ENCODE peak calls at places on chromosomes 2 and 18, in eight cellular contexts. One of them, this sample, is unnamed.

GRCh38 chr18:48723837-48724236 is 185.0 kb downstream of the CTIF start:
- DNase-seq in natural killer cell treated with Interleukin-12 subunit alpha and Interleukin-12 subunit beta and Interleukin-15 and Interleukin-18, amount 100 ng/mL, for 72 hours: no peak
- DNase-seq in NCI-H1417: no peak
- DNase-seq in lung: no peak
- DNase-seq in T-cell: no peak
- DNase-seq in fibroblast of the aortic adventitia: no peak
- DNase-seq in NCI-H1694: no peak
- DNase-seq in stimulated activated CD4-positive, alpha-beta T cell treated with anti-CD3 and anti-CD28 coated beads, Interleukin-1b, Interleukin-23, amount 100 ng/mL, for 24 hours: no peak
- DNase-seq in this sample: no peak

GRCh38 chr2:238130111-238130695 is 8.3 kb upstream of the KLHL30 start:
- DNase-seq in NCI-H1694: no peak
- DNase-seq in T-cell: no peak
- DNase-seq in stimulated activated CD4-positive, alpha-beta T cell treated with anti-CD3 and anti-CD28 coated beads, Interleukin-1b, Interleukin-23, amount 100 ng/mL, for 24 hours: no peak
- DNase-seq in natural killer cell treated with Interleukin-12 subunit alpha and Interleukin-12 subunit beta and Interleukin-15 and Interleukin-18, amount 100 ng/mL, for 72 hours: peak; percentile 56
- DNase-seq in fibroblast of the aortic adventitia: no peak
- DNase-seq in NCI-H1417: no peak
- DNase-seq in lung: no peak
- DNase-seq in this sample: no peak

GRCh38 chr2:108417254-108417653 is 31.8 kb upstream of the GCC2 start:
- DNase-seq in fibroblast of the aortic adventitia: no peak
- DNase-seq in NCI-H1694: no peak
- DNase-seq in T-cell: no peak
- DNase-seq in stimulated activated CD4-positive, alpha-beta T cell treated with anti-CD3 and anti-CD28 coated beads, Interleukin-1b, Interleukin-23, amount 100 ng/mL, for 24 hours: no peak
- DNase-seq in natural killer cell treated with Interleukin-12 subunit alpha and Interleukin-12 subunit beta and Interleukin-15 and Interleukin-18, amount 100 ng/mL, for 72 hours: no peak
- DNase-seq in lung: no peak
- DNase-seq in NCI-H1417: no peak
- DNase-seq in this sample: no peak

GRCh38 chr2:174597347-174598047 is at the start of gene WIPF1:
- DNase-seq in T-cell: peak; percentile 38
- DNase-seq in natural killer cell treated with Interleukin-12 subunit alpha and Interleukin-12 subunit beta and Interleukin-15 and Interleukin-18, amount 100 ng/mL, for 72 hours: peak; percentile 75
- DNase-seq in NCI-H1694: no peak
- DNase-seq in lung: no peak
- DNase-seq in fibroblast of the aortic adventitia: peak; percentile 86
- DNase-seq in stimulated activated CD4-positive, alpha-beta T cell treated with anti-CD3 and anti-CD28 coated beads, Interleukin-1b, Interleukin-23, amount 100 ng/mL, for 24 hours: no peak
- DNase-seq in NCI-H1417: no peak
- DNase-seq in this sample: no peak

GRCh38 chr18:13264091-13264777 is 45.7 kb downstream of the LDLRAD4 start:
- DNase-seq in NCI-H1694: no peak
- DNase-seq in natural killer cell treated with Interleukin-12 subunit alpha and Interleukin-12 subunit beta and Interleukin-15 and Interleukin-18, amount 100 ng/mL, for 72 hours: no peak
- DNase-seq in stimulated activated CD4-positive, alpha-beta T cell treated with anti-CD3 and anti-CD28 coated beads, Interleukin-1b, Interleukin-23, amount 100 ng/mL, for 24 hours: no peak
- DNase-seq in NCI-H1417: no peak
- DNase-seq in lung: no peak
- DNase-seq in T-cell: no peak
- DNase-seq in fibroblast of the aortic adventitia: peak; percentile 27
- DNase-seq in this sample: no peak

GRCh38 chr2:14634885-14635871 is 2.7 kb downstream of the LRATD1 start:
- DNase-seq in lung: peak; percentile 75
- DNase-seq in NCI-H1694: peak; percentile 60
- DNase-seq in natural killer cell treated with Interleukin-12 subunit alpha and Interleukin-12 subunit beta and Interleukin-15 and Interleukin-18, amount 100 ng/mL, for 72 hours: no peak
- DNase-seq in fibroblast of the aortic adventitia: peak; percentile 45
- DNase-seq in stimulated activated CD4-positive, alpha-beta T cell treated with anti-CD3 and anti-CD28 coated beads, Interleukin-1b, Interleukin-23, amount 100 ng/mL, for 24 hours: no peak
- DNase-seq in T-cell: no peak
- DNase-seq in NCI-H1417: peak; percentile 95
- DNase-seq in this sample: peak; percentile 95

GRCh38 chr2:234981197-234982095 is 29.6 kb downstream of the SH3BP4 start:
- DNase-seq in T-cell: no peak
- DNase-seq in lung: peak; percentile 71
- DNase-seq in NCI-H1417: peak; percentile 3
- DNase-seq in NCI-H1694: no peak
- DNase-seq in fibroblast of the aortic adventitia: peak; percentile 100
- DNase-seq in stimulated activated CD4-positive, alpha-beta T cell treated with anti-CD3 and anti-CD28 coated beads, Interleukin-1b, Interleukin-23, amount 100 ng/mL, for 24 hours: no peak
- DNase-seq in natural killer cell treated with Interleukin-12 subunit alpha and Interleukin-12 subunit beta and Interleukin-15 and Interleukin-18, amount 100 ng/mL, for 72 hours: no peak
- DNase-seq in this sample: no peak

GRCh38 chr2:100821255-100821912 is 1.4 kb downstream of the NPAS2 start:
- DNase-seq in fibroblast of the aortic adventitia: peak; percentile 36
- DNase-seq in T-cell: no peak
- DNase-seq in natural killer cell treated with Interleukin-12 subunit alpha and Interleukin-12 subunit beta and Interleukin-15 and Interleukin-18, amount 100 ng/mL, for 72 hours: no peak
- DNase-seq in NCI-H1417: no peak
- DNase-seq in stimulated activated CD4-positive, alpha-beta T cell treated with anti-CD3 and anti-CD28 coated beads, Interleukin-1b, Interleukin-23, amount 100 ng/mL, for 24 hours: no peak
- DNase-seq in lung: no peak
- DNase-seq in NCI-H1694: no peak
- DNase-seq in this sample: no peak

GRCh38 chr2:10075101-10075500 is 5.1 kb downstream of the CYS1 start:
- DNase-seq in lung: no peak
- DNase-seq in fibroblast of the aortic adventitia: no peak
- DNase-seq in T-cell: no peak
- DNase-seq in NCI-H1417: no peak
- DNase-seq in NCI-H1694: no peak
- DNase-seq in stimulated activated CD4-positive, alpha-beta T cell treated with anti-CD3 and anti-CD28 coated beads, Interleukin-1b, Interleukin-23, amount 100 ng/mL, for 24 hours: no peak
- DNase-seq in natural killer cell treated with Interleukin-12 subunit alpha and Interleukin-12 subunit beta and Interleukin-15 and Interleukin-18, amount 100 ng/mL, for 72 hours: no peak
- DNase-seq in this sample: no peak

GRCh38 chr2:24576617-24577016 is 85.6 kb downstream of the NCOA1 start:
- DNase-seq in NCI-H1694: no peak
- DNase-seq in NCI-H1417: no peak
- DNase-seq in natural killer cell treated with Interleukin-12 subunit alpha and Interleukin-12 subunit beta and Interleukin-15 and Interleukin-18, amount 100 ng/mL, for 72 hours: no peak
- DNase-seq in fibroblast of the aortic adventitia: no peak
- DNase-seq in stimulated activated CD4-positive, alpha-beta T cell treated with anti-CD3 and anti-CD28 coated beads, Interleukin-1b, Interleukin-23, amount 100 ng/mL, for 24 hours: no peak
- DNase-seq in T-cell: no peak
- DNase-seq in lung: no peak
- DNase-seq in this sample: no peak